ENCODE peak calls at places on chromosome 7, in seven cellular contexts. U, W, Q, E, O, H and V are unnamed samples.

GRCh38 chr7:79244482-79244881 is 209.0 kb downstream of the MAGI2 start:
- DNase-seq in U (no peak), W (no peak), Q (no peak), E (no peak), O (no peak), H (no peak), V (no peak)

GRCh38 chr7:54781356-54781912 is 22.4 kb upstream of the SEC61G start:
- DNase-seq in U (no peak), W (no peak), Q (no peak), E (no peak), O (no peak), H (no peak), V (no peak)

GRCh38 chr7:147852833-147853232 is 737.7 kb upstream of the C7orf33 start:
- DNase-seq in U (no peak), W (no peak), Q (no peak), E (no peak), O (no peak), H (no peak), V (no peak)

GRCh38 chr7:90897961-90898469 is 301.9 kb downstream of the CDK14 start:
- DNase-seq in U (no peak), W (no peak), Q (no peak), E (peak), O (no peak), H (no peak), V (no peak)

GRCh38 chr7:68963547-68963946 is 634.7 kb upstream of the AUTS2 start:
- DNase-seq in U (peak), W (no peak), Q (no peak), E (peak), O (no peak), H (peak), V (no peak)

GRCh38 chr7:50826371-50827172 is 43.9 kb upstream of the GRB10 start:
- DNase-seq in U (peak), W (no peak), Q (peak), E (peak), O (no peak), H (peak), V (no peak)

GRCh38 chr7:117399820-117400422 is 27.4 kb downstream of the ASZ1 start:
- DNase-seq in U (peak), W (no peak), Q (no peak), E (peak), O (no peak), H (peak), V (no peak)

GRCh38 chr7:44284881-44285541 is 40.4 kb downstream of the CAMK2B start:
- DNase-seq in U (no peak), W (peak), Q (no peak), E (no peak), O (peak), H (no peak), V (peak)

GRCh38 chr7:16795624-16796023 is 9.2 kb downstream of the AGR2 start:
- DNase-seq in U (no peak), W (peak), Q (no peak), E (no peak), O (no peak), H (no peak), V (no peak)

GRCh38 chr7:12725575-12726316 is 38.3 kb downstream of the ARL4A start:
- DNase-seq in U (no peak), W (no peak), Q (no peak), E (no peak), O (no peak), H (no peak), V (no peak)

GRCh38 chr7:55477781-55478374 is 94.4 kb downstream of the VOPP1 start:
- DNase-seq in U (peak), W (no peak), Q (no peak), E (peak), O (no peak), H (peak), V (no peak)

GRCh38 chr7:23490357-23491131 is 20.3 kb upstream of the IGF2BP3 start:
- DNase-seq in U (no peak), W (peak), Q (peak), E (peak), O (peak), H (peak), V (peak)

GRCh38 chr7:20083781-20084180 is 133.4 kb downstream of the MACC1 start:
- DNase-seq in U (peak), W (no peak), Q (no peak), E (peak), O (no peak), H (peak), V (no peak)

DNA sequence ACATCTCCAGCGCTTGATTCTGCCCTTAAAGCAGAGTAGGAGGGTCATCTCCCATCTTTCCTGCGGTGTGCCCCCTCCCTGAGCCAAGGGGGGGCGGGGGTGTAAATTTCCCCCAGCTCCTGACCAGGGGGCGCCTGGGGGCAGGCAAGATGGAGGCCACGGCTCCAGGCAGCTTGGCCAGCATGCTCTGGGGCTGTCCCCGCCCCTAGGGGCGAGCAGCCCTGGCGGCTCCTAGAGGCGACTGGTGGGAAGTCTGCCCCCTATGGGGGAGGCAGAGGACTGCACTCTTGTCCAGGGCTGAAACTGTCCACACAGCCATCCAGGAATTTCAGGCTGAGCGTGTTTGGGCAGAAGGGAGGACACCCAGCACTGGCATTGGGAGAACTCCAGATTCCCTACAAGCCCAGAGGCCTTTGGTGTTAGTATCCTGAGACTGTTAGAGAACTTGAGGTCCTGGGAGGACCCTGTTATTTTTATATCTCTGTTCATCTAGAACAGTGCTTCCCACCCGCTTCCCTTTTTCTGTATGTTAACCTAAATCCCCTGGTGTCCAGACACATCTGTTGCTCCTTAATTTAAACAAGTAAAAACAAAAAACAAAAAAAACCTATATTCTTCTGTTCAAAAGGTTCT is 4.6 kb downstream of the STRA8 start:
- DNase-seq in U (no peak), W (peak), Q (no peak), E (no peak), O (no peak), H (no peak), V (no peak)
- TF ChIP-seq CTCF in U (peak), W (peak), Q (peak), E (peak), O (peak), H (peak), V (no peak)

GRCh38 chr7:36312064-36312914 is 77.4 kb upstream of the ANLN start:
- DNase-seq in U (no peak), W (no peak), Q (no peak), E (no peak), O (no peak), H (no peak), V (no peak)
- TF ChIP-seq CTCF in U (no peak), W (no peak), Q (no peak), E (no peak), O (no peak), H (peak), V (no peak)

GRCh38 chr7:74165867-74166593 is 8.1 kb upstream of the EIF4H start:
- DNase-seq in U (no peak), W (no peak), Q (no peak), E (no peak), O (no peak), H (no peak), V (no peak)

GRCh38 chr7:74164985-74165456 is 9.1 kb upstream of the EIF4H start:
- DNase-seq in U (peak), W (no peak), Q (peak), E (no peak), O (no peak), H (peak), V (no peak)
- TF ChIP-seq CTCF in U (peak), W (peak), Q (peak), E (peak), O (peak), H (peak), V (no peak)

GRCh38 chr7:85749715-85750453 is 563.0 kb upstream of the SEMA3D start:
- DNase-seq in U (no peak), W (no peak), Q (no peak), E (no peak), O (no peak), H (peak), V (no peak)
- TF ChIP-seq CTCF in U (no peak), W (no peak), Q (no peak), E (no peak), O (no peak), H (no peak), V (no peak)

DNA sequence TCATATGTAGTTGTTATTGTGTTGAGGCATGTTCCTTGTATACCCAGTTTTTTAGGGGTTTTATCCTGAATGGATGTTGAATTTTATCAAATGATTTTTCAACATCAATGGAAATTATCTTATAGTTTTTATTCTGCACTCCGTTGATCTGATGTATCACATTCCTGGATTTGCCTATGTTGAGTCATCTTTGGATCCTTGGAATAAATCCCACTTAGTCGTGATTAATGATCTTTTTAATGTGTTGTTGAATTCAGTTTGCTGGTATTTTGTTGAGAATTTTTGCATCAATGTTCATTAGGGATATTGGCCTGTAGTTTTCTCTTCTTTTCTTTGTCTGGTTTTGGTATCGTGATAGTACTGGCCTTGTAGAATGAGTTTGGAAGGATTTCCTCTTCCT is 648.6 kb upstream of the GRM3 start:
- DNase-seq in U (no peak), W (no peak), Q (no peak), E (no peak), O (no peak), H (no peak), V (no peak)
- TF ChIP-seq CTCF in U (no peak), W (no peak), Q (no peak), E (no peak), O (no peak), H (no peak), V (no peak)

GRCh38 chr7:150927954-150928340 is 50.2 kb downstream of the KCNH2 start:
- DNase-seq in U (peak), W (no peak), Q (no peak), E (no peak), O (no peak), H (peak), V (no peak)
- TF ChIP-seq CTCF in U (peak), W (no peak), Q (no peak), E (no peak), O (no peak), H (no peak), V (no peak)

GRCh38 chr7:40231796-40232195 is 97.0 kb downstream of the SUGCT start:
- DNase-seq in U (no peak), W (no peak), Q (no peak), E (no peak), O (no peak), H (no peak), V (no peak)

GRCh38 chr7:40234046-40234445 is 99.2 kb downstream of the SUGCT start:
- DNase-seq in U (no peak), W (no peak), Q (no peak), E (no peak), O (no peak), H (no peak), V (no peak)

GRCh38 chr7:40230086-40230485 is 95.3 kb downstream of the SUGCT start:
- DNase-seq in U (no peak), W (no peak), Q (no peak), E (peak), O (no peak), H (peak), V (no peak)

GRCh38 chr7:40234666-40235065 is 99.9 kb downstream of the SUGCT start:
- DNase-seq in U (no peak), W (no peak), Q (no peak), E (no peak), O (no peak), H (no peak), V (no peak)

DNA sequence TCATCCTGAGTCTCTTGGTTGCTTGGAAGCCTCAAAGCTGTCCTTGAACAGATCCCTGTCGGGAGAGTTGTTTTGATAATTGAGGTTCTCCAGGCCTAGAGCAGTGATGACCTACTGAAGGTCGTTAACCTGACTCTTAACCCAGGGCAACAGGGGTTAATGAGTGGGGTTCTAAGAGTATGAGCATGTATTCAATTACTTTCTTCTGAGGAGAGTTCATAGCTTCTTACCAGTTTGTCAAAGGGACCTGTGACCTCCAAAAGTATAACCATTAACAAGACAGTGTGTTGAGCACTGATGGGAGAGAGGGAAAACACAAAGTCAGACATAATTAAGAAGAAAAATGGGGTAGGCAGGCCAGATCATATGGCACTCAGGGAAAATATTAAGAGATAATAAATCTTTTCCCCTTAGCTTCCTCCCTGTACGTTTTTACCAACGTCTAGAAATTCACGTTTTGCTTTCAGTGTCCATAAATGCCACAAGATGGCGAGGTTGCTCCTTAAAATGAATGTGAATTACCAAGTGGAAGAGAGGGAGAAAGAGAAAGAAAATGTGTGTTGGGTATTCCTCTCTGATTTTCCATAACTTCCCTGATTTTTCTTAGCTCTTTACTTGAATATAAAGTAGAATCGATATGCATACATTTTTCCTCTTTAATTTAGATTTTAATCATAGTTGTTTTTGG is 97.6 kb downstream of the SUGCT start:
- DNase-seq in U (peak), W (peak), Q (peak), E (peak), O (no peak), H (peak), V (no peak)
- TF ChIP-seq CTCF in U (peak), W (peak), Q (peak), E (peak), O (peak), H (peak), V (no peak)

DNA sequence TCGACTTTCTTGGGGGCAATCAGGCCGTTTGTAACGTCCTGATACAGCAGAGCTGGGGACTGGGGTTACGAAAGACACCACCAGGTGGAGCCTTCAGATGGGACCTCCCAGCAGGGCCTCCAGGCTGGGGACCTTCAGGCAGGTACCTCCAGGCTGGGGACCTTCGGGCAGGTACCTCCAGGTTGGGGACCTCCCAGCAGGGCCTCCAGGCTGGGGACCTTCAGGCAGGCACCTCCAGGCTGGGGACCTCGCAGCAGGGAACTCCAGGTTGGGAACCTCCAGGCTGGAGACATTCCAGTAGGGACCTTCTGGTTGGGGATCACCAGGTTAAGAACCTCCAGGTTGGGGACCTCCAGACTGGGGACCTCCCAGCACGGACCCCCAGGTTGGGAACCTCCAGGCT is 23.5 kb upstream of the GPR146 start:
- DNase-seq in U (no peak), W (no peak), Q (no peak), E (no peak), O (no peak), H (no peak), V (no peak)
- TF ChIP-seq CTCF in U (no peak), W (peak), Q (peak), E (no peak), O (no peak), H (no peak), V (no peak)

DNA sequence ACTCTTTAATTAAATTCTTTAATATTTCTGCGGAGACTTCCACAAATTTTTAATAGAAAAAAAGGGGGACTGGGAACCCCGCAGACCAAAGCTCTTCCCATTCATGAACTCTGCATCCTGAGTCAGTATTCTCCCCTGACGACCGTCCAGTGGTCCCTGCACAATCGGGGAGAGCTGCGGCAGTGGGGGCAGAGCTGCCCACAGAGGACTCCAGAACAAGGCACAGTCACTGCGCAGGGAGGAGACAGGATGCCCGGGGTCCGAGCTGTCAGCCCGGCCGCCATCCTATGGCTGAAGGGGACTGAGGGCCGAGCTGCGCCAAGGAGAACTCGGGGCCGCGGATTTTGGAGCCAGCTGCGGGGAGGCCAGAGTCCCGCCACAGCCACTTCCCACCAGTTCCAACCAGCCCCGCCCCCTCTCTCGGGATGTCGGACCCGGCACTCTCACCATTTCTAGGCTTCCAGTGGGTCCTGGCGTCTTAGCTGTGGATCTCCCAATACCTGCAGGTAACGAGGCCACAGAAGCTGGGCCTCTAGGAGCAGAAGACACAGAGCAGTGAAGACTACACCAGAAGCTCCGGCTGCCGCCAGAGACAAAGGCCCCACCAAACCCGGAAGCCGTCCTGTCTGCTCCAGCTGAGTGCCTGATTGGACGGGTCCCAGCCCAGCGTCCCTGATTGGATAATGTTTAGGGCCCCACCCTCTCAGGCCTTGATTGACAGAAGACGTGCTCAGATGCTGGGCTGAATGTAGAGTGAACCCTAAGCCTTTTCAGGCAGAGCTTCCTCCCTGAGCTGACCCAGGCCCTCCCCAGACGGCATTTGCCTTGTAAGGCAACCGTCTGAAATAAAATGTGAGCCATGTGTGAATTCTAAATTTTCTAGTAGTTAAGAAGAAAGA is at the start of gene ERV3-1:
- DNase-seq in U (peak), W (peak), Q (peak), E (peak), O (peak), H (peak), V (peak)
- TF ChIP-seq CTCF in U (no peak), W (no peak), Q (no peak), E (no peak), O (no peak), H (no peak), V (no peak)

GRCh38 chr7:101235050-101235449 is 2.6 kb downstream of the CLDN15 start:
- DNase-seq in U (no peak), W (peak), Q (peak), E (peak), O (no peak), H (no peak), V (no peak)
- TF ChIP-seq CTCF in U (peak), W (peak), Q (peak), E (peak), O (peak), H (peak), V (no peak)